ENCODE peak calls at places on chromosomes 5 and 9, in seven cellular contexts. Y is endothelial cell of umbilical vein, V is K562, E is HCT116, M is H1, I is GM12878, R is HepG2. K is an unnamed sample.

GRCh38 chr5:131974956-131975726 is 29.7 kb upstream of the MEIKIN start:
- DNase-seq in Y (no peak), V (no peak), E (no peak), M (peak; percentile 63), I (no peak), R (no peak), K (no peak)

GRCh38 chr5:66021585-66021984 is 95.2 kb downstream of the ERBIN start:
- DNase-seq in Y (no peak), V (no peak), E (no peak), M (no peak), I (no peak), R (no peak), K (no peak)

GRCh38 chr9:99690573-99690972 is 131.1 kb upstream of the NR4A3 start:
- DNase-seq in Y (no peak), V (no peak), E (no peak), M (no peak), I (no peak), R (no peak), K (no peak)

GRCh38 chr5:109594217-109594616 is 95.5 kb upstream of the MAN2A1 start:
- DNase-seq in Y (no peak), V (no peak), E (no peak), M (no peak), I (no peak), R (no peak), K (no peak)

GRCh38 chr5:6291961-6292360 is 86.4 kb downstream of the MED10 start:
- DNase-seq in Y (peak; percentile 49), V (no peak), E (peak; percentile 12), M (no peak), I (no peak), R (peak; percentile 38), K (no peak)

GRCh38 chr5:98398465-98398864 is 375.0 kb upstream of the RGMB start:
- DNase-seq in Y (no peak), V (no peak), E (no peak), M (no peak), I (no peak), R (no peak), K (no peak)

GRCh38 chr5:52181403-52181802 is 606.3 kb upstream of the ITGA1 start:
- DNase-seq in Y (no peak), V (no peak), E (no peak), M (no peak), I (no peak), R (no peak), K (no peak)

GRCh38 chr5:56088967-56089829 is 94.4 kb upstream of the IL6ST start:
- DNase-seq in Y (no peak), V (no peak), E (no peak), M (no peak), I (peak; percentile 74), R (peak; percentile 65), K (no peak)

GRCh38 chr5:112005533-112005926 is 248.5 kb upstream of the NREP start:
- DNase-seq in Y (no peak), V (no peak), E (no peak), M (no peak), I (no peak), R (no peak), K (no peak)

GRCh38 chr5:147822686-147823491 is 8.6 kb downstream of the SPINK1 start:
- DNase-seq in Y (peak; percentile 70), V (peak; percentile 7), E (peak; percentile 60), M (no peak), I (peak; percentile 12), R (peak; percentile 17), K (peak; percentile 86)

GRCh38 chr5:170159947-170160346 is 54.2 kb downstream of the FOXI1 start:
- DNase-seq in Y (no peak), V (no peak), E (no peak), M (no peak), I (no peak), R (no peak), K (no peak)

DNA sequence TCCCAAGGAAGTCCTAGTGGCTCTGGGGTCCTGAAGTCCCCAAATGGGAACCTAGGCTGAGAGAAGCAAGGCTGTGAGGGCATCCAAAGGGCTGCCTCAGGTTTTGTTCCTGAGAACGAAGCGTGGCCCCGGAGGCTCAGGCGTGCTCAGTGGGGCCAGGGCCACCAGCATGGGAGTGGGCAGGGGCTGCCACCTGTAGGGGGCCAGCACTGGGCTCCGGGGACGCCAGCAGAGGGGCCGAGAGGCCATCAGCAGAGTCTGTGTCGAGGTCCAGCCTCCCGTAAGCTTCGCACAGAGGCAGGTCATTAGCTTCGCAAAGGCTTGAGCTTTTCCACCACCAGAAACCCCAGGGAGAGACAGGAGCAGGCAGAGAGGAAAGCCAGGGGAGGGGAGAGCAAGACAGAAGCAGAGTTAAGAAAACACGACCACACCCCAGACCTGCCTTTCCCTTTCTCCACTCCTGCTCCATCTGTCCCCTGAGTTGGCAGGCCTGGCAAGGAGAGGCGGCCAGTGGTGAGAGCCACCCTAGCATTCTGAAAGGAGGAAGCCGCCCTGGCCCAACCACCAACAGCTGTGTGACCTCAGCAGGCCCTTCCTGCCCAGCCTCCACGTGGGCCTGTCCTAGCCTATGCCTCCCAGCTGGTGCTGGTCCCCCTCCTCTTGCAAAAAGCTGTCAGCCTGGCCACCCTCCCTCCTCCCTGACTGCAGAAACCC is 5.5 kb upstream of the SURF6 start:
- DNase-seq in Y (no peak), V (no peak), E (no peak), M (no peak), I (no peak), R (no peak), K (no peak)
- TF ChIP-seq POLR2AphosphoS5 in Y (no peak), V (no peak), E (no peak), M (no peak), I (no peak), R (no peak), K (no peak)

GRCh38 chr9:106356924-106357323 is 506.0 kb upstream of the ZNF462 start:
- DNase-seq in Y (no peak), V (no peak), E (no peak), M (no peak), I (no peak), R (no peak), K (no peak)
- TF ChIP-seq EZH2 in Y (no peak), V (no peak), E (no peak), M (no peak), I (no peak), R (no peak), K (no peak)

DNA sequence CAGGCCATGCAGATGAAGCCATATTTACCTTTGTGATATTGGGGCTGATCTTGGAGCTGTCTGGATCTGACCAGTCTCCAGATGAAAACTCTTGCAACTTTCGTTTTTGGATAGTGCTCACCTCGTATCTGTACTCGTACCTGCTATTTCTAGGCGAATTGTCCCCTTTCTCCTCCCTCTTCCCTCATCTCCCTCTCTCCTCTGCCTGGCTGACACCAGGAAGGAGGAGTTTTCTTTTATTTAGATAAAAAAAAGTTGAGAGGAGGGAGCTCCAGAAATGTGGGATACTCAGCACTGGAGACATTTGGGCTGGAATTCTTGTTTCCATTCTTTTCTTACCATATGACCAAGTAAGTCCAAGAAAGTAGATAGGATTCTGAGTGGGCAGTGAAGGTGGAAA is 54.6 kb upstream of the ABL1 start:
- DNase-seq in Y (no peak), V (no peak), E (no peak), M (no peak), I (no peak), R (no peak), K (no peak)
- H3K9ac ChIP-seq in Y (no peak overlapping the region), V (no peak overlapping the region), E (no peak overlapping the region), M (no peak overlapping the region), I (no peak overlapping the region), R (no peak overlapping the region), K (peak overlapping the region; percentile 49)

GRCh38 chr5:154356256-154356655 is 89.5 kb upstream of the SAP30L start:
- DNase-seq in Y (no peak), V (no peak), E (no peak), M (no peak), I (no peak), R (no peak), K (no peak)
- TF ChIP-seq POLR2AphosphoS5 in Y (no peak), V (no peak), E (no peak), M (no peak), I (no peak), R (no peak), K (no peak)

GRCh38 chr5:171311698-171312083 is 2.6 kb downstream of the TLX3 start:
- DNase-seq in Y (no peak), V (no peak), E (no peak), M (peak; percentile 56), I (no peak), R (no peak), K (no peak)
- TF ChIP-seq EZH2 in Y (no peak), V (no peak), E (no peak), M (no peak), I (no peak), R (no peak), K (no peak)

DNA sequence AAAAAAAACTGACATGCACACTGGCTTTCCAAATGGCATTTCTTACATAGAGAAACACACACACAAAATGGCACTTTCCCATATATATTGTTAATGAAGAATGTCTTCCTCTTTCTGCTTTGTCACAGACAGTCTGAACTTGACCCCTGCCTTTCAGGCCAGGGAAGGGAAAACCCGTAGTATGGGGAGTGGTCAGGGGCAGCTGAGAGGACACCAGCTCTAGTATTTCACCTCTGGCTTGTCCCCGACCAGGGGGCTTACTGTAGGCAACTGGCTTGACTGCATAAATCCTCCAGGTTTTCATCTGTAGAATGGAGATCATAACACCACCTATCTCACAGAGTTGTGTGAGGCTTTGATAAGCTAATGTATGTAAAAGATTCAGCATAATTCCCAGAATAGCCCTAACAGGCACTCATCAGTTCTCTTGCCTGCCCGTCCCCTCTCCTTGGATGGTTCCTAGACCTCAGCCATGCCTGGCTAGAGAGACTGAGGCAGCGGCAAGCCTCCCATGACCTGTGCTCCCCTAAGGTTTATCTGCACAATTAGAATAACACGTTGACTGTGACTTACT is 233.8 kb downstream of the CRB2 start:
- DNase-seq in Y (no peak), V (peak; percentile 21), E (no peak), M (no peak), I (no peak), R (no peak), K (no peak)
- H3K9ac ChIP-seq in Y (no peak overlapping the region), V (no peak overlapping the region), E (no peak overlapping the region), M (no peak overlapping the region), I (no peak overlapping the region), R (no peak overlapping the region), K (no peak overlapping the region)

DNA sequence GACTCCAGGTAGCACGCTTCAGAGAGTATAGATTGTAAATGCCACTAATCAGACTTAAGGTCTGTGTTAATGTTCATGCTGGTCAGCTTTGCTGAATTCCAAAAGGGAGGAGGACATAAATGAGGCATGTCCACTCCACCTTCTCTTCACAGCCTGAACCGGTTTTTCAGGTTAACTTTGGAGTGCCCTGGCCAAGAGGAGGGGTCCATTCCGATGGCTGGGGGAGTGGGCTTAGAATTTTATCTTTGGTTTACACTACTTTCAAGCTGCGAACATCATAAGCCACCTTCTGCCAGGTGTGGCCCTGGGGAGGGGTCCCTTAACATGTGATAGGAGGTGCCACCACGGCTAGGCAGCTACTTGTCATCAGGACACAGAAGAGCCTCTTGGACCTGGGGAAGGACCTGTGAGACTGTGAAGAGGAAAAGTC is 24.2 kb downstream of the ABO start:
- DNase-seq in Y (no peak), V (no peak), E (no peak), M (peak; percentile 14), I (no peak), R (no peak), K (no peak)
- TF ChIP-seq POLR2AphosphoS5 in Y (no peak), V (no peak), E (no peak), M (no peak), I (no peak), R (no peak), K (no peak)

K was measured in SK-N-MC.